ENCODE peak calls at places on chromosomes 5 and 9, in eight cellular contexts. T is ELR; P is WTC11; X is cardiac fibroblast; E is activated CD4-positive, alpha-beta T cell treated with anti-CD3 and anti-CD28 coated beads for 24 hours; Q is NCI-H1092 treated with DMSO at 0.1 percent for 48 hours; Z is GM12865; W is ACHN. G is an unnamed sample.
A peak's percentile ranks its signal among the peaks of the same experiment; 100 is the strongest.

GRCh38 chr5:125410501-125411162 is 664.2 kb upstream of the ZNF608 start:
- DNase-seq in T (peak; percentile 64), P (no peak), X (peak; percentile 70), E (no peak), Q (peak; percentile 61), Z (peak; percentile 18), W (peak; percentile 41), G (no peak)

GRCh38 chr5:82987188-82987587 is 90.0 kb downstream of the TMEM167A start:
- DNase-seq in T (no peak), P (no peak), X (no peak), E (no peak), Q (no peak), Z (no peak), W (no peak), G (no peak)

GRCh38 chr5:352639-353598 is 31.4 kb downstream of the AHRR start:
- DNase-seq in T (no peak), P (no peak), X (no peak), E (no peak), Q (no peak), Z (no peak), W (no peak), G (peak; percentile 26)

GRCh38 chr5:41835625-41836024 is 34.6 kb downstream of the OXCT1 start:
- DNase-seq in T (peak; percentile 87), P (peak; percentile 11), X (peak; percentile 81), E (no peak), Q (no peak), Z (no peak), W (peak; percentile 57), G (peak; percentile 9)

GRCh38 chr5:74673011-74673790 is 11.8 kb upstream of the HEXB start:
- DNase-seq in T (peak; percentile 72), P (no peak), X (peak; percentile 65), E (no peak), Q (peak; percentile 6), Z (peak; percentile 11), W (peak; percentile 41), G (peak; percentile 49)

GRCh38 chr9:36401179-36401740 is 1.2 kb upstream of the RNF38 start:
- DNase-seq in T (peak; percentile 84), P (no peak), X (peak; percentile 82), E (no peak), Q (peak; percentile 94), Z (no peak), W (peak; percentile 65), G (no peak)

GRCh38 chr5:77767301-77767700 is 8.8 kb downstream of the TBCA start:
- DNase-seq in T (no peak), P (no peak), X (no peak), E (no peak), Q (no peak), Z (no peak), W (no peak), G (no peak)

GRCh38 chr9:134403682-134404301 is 77.5 kb downstream of the RXRA start:
- DNase-seq in T (no peak), P (no peak), X (peak; percentile 91), E (no peak), Q (no peak), Z (peak; percentile 66), W (no peak), G (peak; percentile 97)

GRCh38 chr9:77433675-77434445 is 214.3 kb downstream of the GNA14 start:
- DNase-seq in T (peak; percentile 77), P (peak; percentile 66), X (peak; percentile 85), E (peak; percentile 20), Q (peak; percentile 64), Z (peak; percentile 53), W (peak; percentile 53), G (peak; percentile 75)

GRCh38 chr9:107848598-107848997 is 359.0 kb upstream of the KLF4 start:
- DNase-seq in T (no peak), P (no peak), X (peak; percentile 49), E (no peak), Q (no peak), Z (no peak), W (no peak), G (peak; percentile 45)

GRCh38 chr5:133873936-133874585 is 94.4 kb downstream of the C5orf15 start:
- DNase-seq in T (peak; percentile 51), P (no peak), X (peak; percentile 8), E (peak; percentile 13), Q (no peak), Z (no peak), W (no peak), G (no peak)

GRCh38 chr5:134103998-134104612 is 10.4 kb upstream of the TCF7 start:
- DNase-seq in T (no peak), P (no peak), X (no peak), E (no peak), Q (no peak), Z (peak; percentile 81), W (no peak), G (no peak)

GRCh38 chr9:19371942-19372341 is 8.1 kb downstream of the RPS6 start:
- DNase-seq in T (peak; percentile 47), P (no peak), X (no peak), E (no peak), Q (no peak), Z (no peak), W (no peak), G (peak; percentile 69)

GRCh38 chr5:10564838-10565784 is 1.2 kb downstream of the ANKRD33B start:
- DNase-seq in T (peak; percentile 40), P (peak; percentile 48), X (no peak), E (no peak), Q (no peak), Z (no peak), W (no peak), G (peak; percentile 59)

GRCh38 chr9:34982352-34982751 is 7.2 kb upstream of the DNAJB5 start:
- DNase-seq in T (no peak), P (no peak), X (no peak), E (no peak), Q (no peak), Z (no peak), W (no peak), G (peak; percentile 85)

GRCh38 chr9:100601216-100601615 is 23.3 kb downstream of the CAVIN4 start:
- DNase-seq in T (peak; percentile 76), P (peak; percentile 72), X (peak; percentile 73), E (peak; percentile 14), Q (peak; percentile 83), Z (peak; percentile 61), W (peak; percentile 72), G (peak; percentile 60)

GRCh38 chr9:86639899-86640379 is 285.7 kb upstream of the TUT7 start:
- DNase-seq in T (no peak), P (peak; percentile 22), X (no peak), E (no peak), Q (peak; percentile 67), Z (no peak), W (no peak), G (no peak)

GRCh38 chr9:36276254-36276653 is 18.0 kb upstream of the GNE start:
- DNase-seq in T (no peak), P (no peak), X (no peak), E (no peak), Q (no peak), Z (no peak), W (no peak), G (no peak)

GRCh38 chr5:177455661-177456590 is 9.3 kb downstream of the PRR7 start:
- DNase-seq in T (peak; percentile 92), P (peak; percentile 98), X (peak; percentile 93), E (peak; percentile 98), Q (peak; percentile 75), Z (peak; percentile 96), W (peak; percentile 88), G (peak; percentile 93)

GRCh38 chr5:19258686-19259085 is 729.3 kb downstream of the CDH18 start:
- DNase-seq in T (no peak), P (no peak), X (no peak), E (no peak), Q (no peak), Z (no peak), W (no peak), G (no peak)

G was measured in NB4.